ENCODE peak calls at places on chromosomes 16 and 17, in ten cellular contexts. B, C, Z, G, T, I, V, N, M and R are unnamed samples.
A peak's percentile ranks its signal among the peaks of the same experiment; 100 is the strongest.

GRCh38 chr16:69397821-69398521 is 12.2 kb upstream of the TERF2 start:
- DNase-seq in V (peak; percentile 78), B (peak; percentile 72), G (peak; percentile 29), N (peak; percentile 57), T (peak; percentile 41), I (peak; percentile 66), Z (peak; percentile 14), M (no peak), C (no peak), R (no peak)

GRCh38 chr17:57422574-57423164 is 166.3 kb downstream of the MSI2 start:
- DNase-seq in Z (no peak), T (no peak), N (no peak), V (no peak), G (no peak), C (peak; percentile 30), I (no peak), M (peak; percentile 58), B (peak; percentile 86), R (no peak)

GRCh38 chr17:79524201-79524882 is 86.5 kb downstream of the RBFOX3 start:
- DNase-seq in T (no peak), I (no peak), G (no peak), Z (no peak), V (no peak), B (no peak), N (no peak), M (no peak), C (no peak), R (no peak)

GRCh38 chr17:74569392-74570003 is 2.2 kb upstream of the CD300H start:
- DNase-seq in M (no peak), I (peak; percentile 78), V (no peak), N (no peak), T (peak; percentile 62), G (no peak), B (peak; percentile 0), C (no peak), Z (peak; percentile 35), R (peak; percentile 87)

GRCh38 chr17:7436556-7437368 is 1.5 kb downstream of the TMEM102 start:
- DNase-seq in T (peak; percentile 58), N (peak; percentile 87), V (peak; percentile 92), C (peak; percentile 80), M (peak; percentile 86), G (peak; percentile 70), B (peak; percentile 66), I (peak; percentile 69), Z (no peak), R (peak; percentile 84)

GRCh38 chr17:62816282-62816839 is 8.2 kb upstream of the MARCHF10 start:
- DNase-seq in C (no peak), I (no peak), B (no peak), T (no peak), Z (no peak), G (no peak), M (no peak), V (no peak), N (no peak), R (no peak)

GRCh38 chr17:72121164-72122001 is 563 bp downstream of the SOX9 start:
- DNase-seq in G (peak; percentile 51), T (no peak), I (peak; percentile 66), V (peak; percentile 86), B (peak; percentile 26), N (peak; percentile 55), M (peak; percentile 53), C (peak; percentile 36), Z (no peak), R (no peak)

GRCh38 chr17:76481091-76481655 is 13.8 kb downstream of the AANAT start:
- DNase-seq in G (no peak), M (peak; percentile 85), C (no peak), N (no peak), B (no peak), V (no peak), I (no peak), Z (no peak), T (no peak), R (no peak)

GRCh38 chr17:68771867-68772515 is 170.8 kb upstream of the FAM20A start:
- DNase-seq in I (no peak), G (no peak), N (no peak), B (peak; percentile 51), M (peak; percentile 39), Z (peak; percentile 15), T (no peak), V (no peak), C (no peak), R (no peak)

GRCh38 chr16:67392301-67393059 is 818 bp downstream of the TPPP3 start:
- DNase-seq in T (no peak), B (no peak), V (no peak), G (no peak), Z (no peak), C (no peak), I (no peak), N (no peak), M (no peak), R (no peak)

GRCh38 chr16:67393790-67394270 is 532 bp upstream of the TPPP3 start:
- DNase-seq in V (no peak), N (no peak), T (no peak), M (no peak), I (no peak), B (no peak), G (no peak), Z (no peak), C (no peak), R (no peak)

GRCh38 chr16:67394271-67395104 is 1.2 kb upstream of the TPPP3 start:
- DNase-seq in T (no peak), C (no peak), V (no peak), M (peak; percentile 48), B (no peak), G (no peak), I (no peak), Z (no peak), N (peak; percentile 37), R (no peak)

GRCh38 chr16:67391424-67392300 is 1.6 kb downstream of the TPPP3 start:
- DNase-seq in N (no peak), M (peak; percentile 21), C (no peak), G (no peak), V (no peak), B (no peak), Z (no peak), I (no peak), T (no peak), R (no peak)

GRCh38 chr16:67393111-67393789 is at the start of gene TPPP3:
- DNase-seq in M (peak; percentile 77), G (peak; percentile 82), T (peak; percentile 89), B (peak; percentile 62), V (peak; percentile 96), N (peak; percentile 84), Z (peak; percentile 24), I (peak; percentile 91), C (peak; percentile 92), R (peak; percentile 94)
- TF ChIP-seq CTCF in M (no peak), G (peak; percentile 73), T (peak; percentile 59), B (peak; percentile 77), V (peak; percentile 72), N (peak; percentile 72), Z (peak; percentile 72), I (peak; percentile 72), C (peak; percentile 83), R (peak; percentile 72)

GRCh38 chr17:33335491-33336173 is 42.5 kb upstream of the ASIC2 start:
- DNase-seq in N (peak; percentile 4), I (no peak), T (no peak), C (no peak), G (no peak), Z (no peak), V (no peak), M (no peak), B (no peak), R (no peak)
- TF ChIP-seq CTCF in N (peak; percentile 46), I (no peak), T (no peak), C (no peak), G (peak; percentile 27), Z (no peak), V (no peak), M (no peak), B (no peak), R (no peak)

GRCh38 chr17:17401271-17401781 is 75.5 kb upstream of the MED9 start:
- DNase-seq in B (no peak), M (no peak), Z (no peak), N (no peak), T (no peak), V (no peak), C (no peak), G (no peak), I (no peak), R (no peak)
- TF ChIP-seq CTCF in B (peak; percentile 56), M (no peak), Z (peak; percentile 19), N (no peak), T (no peak), V (no peak), C (no peak), G (peak; percentile 18), I (no peak), R (no peak)

GRCh38 chr16:85894266-85894665 is 4.7 kb upstream of the IRF8 start:
- DNase-seq in I (peak; percentile 36), N (no peak), V (no peak), T (no peak), G (no peak), M (no peak), C (no peak), Z (no peak), B (no peak), R (no peak)
- TF ChIP-seq CTCF in I (no peak), N (no peak), V (no peak), T (no peak), G (no peak), M (peak; percentile 21), C (no peak), Z (no peak), B (no peak), R (no peak)